ENCODE peak calls at places on chromosomes 11 and 22, in six cellular contexts. M is GM23338, D is activated T-cell treated with anti-CD3 and anti-CD28 coated beads for 48 hours, B is left kidney, O is mammary epithelial cell, Y is dorsolateral prefrontal cortex. N is an unnamed sample.

GRCh38 chr11:45264839-45265515 is 21.2 kb downstream of the SYT13 start:
- DNase-seq in M (no peak), D (no peak), B (no peak), O (peak), Y (no peak), N (no peak)

GRCh38 chr22:28345304-28345703 is 334.3 kb downstream of the TTC28 start:
- DNase-seq in M (peak), D (no peak), B (no peak), O (peak), Y (no peak), N (peak)

GRCh38 chr11:102017029-102017428 is 30.2 kb upstream of the CFAP300 start:
- DNase-seq in M (no peak), D (no peak), B (no peak), O (no peak), Y (no peak), N (no peak)

GRCh38 chr22:43305806-43306205 is 37.4 kb downstream of the SCUBE1 start:
- DNase-seq in M (no peak), D (no peak), B (no peak), O (no peak), Y (no peak), N (no peak)

GRCh38 chr11:130551388-130551787 is 102.9 kb downstream of the ADAMTS15 start:
- DNase-seq in M (no peak), D (no peak), B (no peak), O (no peak), Y (no peak), N (no peak)

GRCh38 chr11:112745958-112746357 is 215.3 kb upstream of the NCAM1 start:
- DNase-seq in M (no peak), D (no peak), B (no peak), O (no peak), Y (no peak), N (no peak)

GRCh38 chr22:49191506-49191980 is 636.1 kb downstream of the BRD1 start:
- DNase-seq in M (no peak), D (no peak), B (no peak), O (no peak), Y (no peak), N (no peak)

GRCh38 chr11:102552447-102553200 is 22.1 kb upstream of the MMP7 start:
- DNase-seq in M (no peak), D (no peak), B (no peak), O (peak), Y (no peak), N (peak)

GRCh38 chr22:21632237-21632895 is at the start of gene CCDC116:
- DNase-seq in M (peak), D (peak), B (peak), O (no peak), Y (no peak), N (peak)

GRCh38 chr22:37400719-37401118 is 26.6 kb downstream of the ELFN2 start:
- DNase-seq in M (no peak), D (no peak), B (no peak), O (no peak), Y (no peak), N (no peak)

GRCh38 chr11:125063429-125064043 is 431 bp downstream of the SLC37A2 start:
- DNase-seq in M (peak), D (no peak), B (peak), O (no peak), Y (no peak), N (peak)

GRCh38 chr11:100932474-100933100 is 197.0 kb downstream of the PGR start:
- DNase-seq in M (peak), D (no peak), B (peak), O (peak), Y (no peak), N (peak)

GRCh38 chr22:39317084-39317755 is 2.2 kb downstream of the RPL3 start:
- DNase-seq in M (no peak), D (no peak), B (no peak), O (no peak), Y (no peak), N (no peak)

GRCh38 chr11:96187779-96188624 is 155.0 kb downstream of the MAML2 start:
- DNase-seq in M (no peak), D (no peak), B (no peak), O (peak), Y (no peak), N (no peak)

GRCh38 chr11:35040221-35040942 is 98.6 kb upstream of the CD44 start:
- DNase-seq in M (no peak), D (peak), B (no peak), O (peak), Y (no peak), N (no peak)

GRCh38 chr11:126753990-126754389 is 246.6 kb downstream of the KIRREL3 start:
- DNase-seq in M (no peak), D (no peak), B (no peak), O (no peak), Y (no peak), N (no peak)

N was measured in mesendoderm.